ENCODE peak calls at places on chromosomes 4 and X, in seven cellular contexts. M is LoVo; D is HTR-8/SVneo; E is CD8-positive, alpha-beta memory T cell; T is AG10803; O is RPMI7951; A is mucosa of gallbladder. K is an unnamed sample.

GRCh38 chr4:26356067-26356466 is 35.3 kb downstream of the RBPJ start:
- DNase-seq in D (no peak), O (no peak), E (no peak), T (peak), A (no peak), M (no peak), K (no peak)

GRCh38 chr4:157290622-157291021 is 70.1 kb downstream of the GRIA2 start:
- DNase-seq in D (no peak), M (no peak), E (no peak), O (no peak), A (no peak), T (no peak), K (no peak)

GRCh38 chrX:129600981-129601424 is 53.8 kb downstream of the APLN start:
- DNase-seq in D (no peak), A (no peak), M (peak), T (peak), O (peak), E (no peak), K (no peak)

GRCh38 chr4:174318829-174319764 is 35.4 kb downstream of the CEP44 start:
- DNase-seq in E (no peak), T (peak), A (no peak), M (peak), D (no peak), O (peak), K (peak)

GRCh38 chr4:15792974-15793373 is 14.8 kb downstream of the CD38 start:
- DNase-seq in A (no peak), T (no peak), O (no peak), D (no peak), E (no peak), M (no peak), K (no peak)

GRCh38 chr4:138035781-138036258 is 206.3 kb downstream of the SLC7A11 start:
- DNase-seq in O (peak), E (no peak), D (peak), T (peak), A (no peak), M (peak), K (no peak)

GRCh38 chr4:118888666-118889312 is at the start of gene SYNPO2:
- DNase-seq in M (peak), T (peak), D (peak), E (peak), A (peak), O (peak), K (peak)

GRCh38 chrX:17563515-17563914 is 173.8 kb upstream of the SCML1 start:
- DNase-seq in D (no peak), O (peak), M (no peak), T (peak), A (no peak), E (no peak), K (no peak)

GRCh38 chrX:15816886-15817285 is 26.6 kb downstream of the ZRSR2 start:
- DNase-seq in M (no peak), D (no peak), E (peak), A (no peak), O (peak), T (peak), K (no peak)

GRCh38 chr4:3355266-3355748 is 62.5 kb downstream of the RGS12 start:
- DNase-seq in E (no peak), M (no peak), A (no peak), T (no peak), O (no peak), D (no peak), K (no peak)

GRCh38 chr4:187232201-187232600 is 508.5 kb upstream of the FAT1 start:
- DNase-seq in M (no peak), O (no peak), A (no peak), D (no peak), T (no peak), E (no peak), K (no peak)

GRCh38 chr4:78578674-78579430 is 27.3 kb downstream of the ANXA3 start:
- DNase-seq in D (no peak), A (no peak), T (no peak), O (no peak), M (no peak), E (no peak), K (no peak)

GRCh38 chr4:173212379-173212778 is 43.8 kb downstream of the GALNT7 start:
- DNase-seq in O (no peak), D (no peak), E (no peak), T (no peak), A (no peak), M (no peak), K (no peak)

GRCh38 chr4:86506591-86506990 is 87.5 kb upstream of the PTPN13 start:
- DNase-seq in A (no peak), O (peak), E (no peak), T (no peak), D (no peak), M (no peak), K (no peak)

GRCh38 chr4:12852338-12853307 is 631.5 kb downstream of the RAB28 start:
- DNase-seq in T (peak), E (no peak), A (no peak), O (peak), D (peak), M (peak), K (no peak)

GRCh38 chr4:183675625-183676024 is 16.5 kb downstream of the TRAPPC11 start:
- DNase-seq in O (no peak), M (no peak), A (no peak), D (no peak), T (peak), E (no peak), K (no peak)

GRCh38 chr4:8393593-8394038 is 46.9 kb downstream of the ACOX3 start:
- DNase-seq in M (peak), A (peak), O (peak), E (no peak), D (peak), T (peak), K (no peak)

GRCh38 chr4:73653695-73654106 is 33.5 kb upstream of the RASSF6 start:
- DNase-seq in A (no peak), T (peak), D (peak), E (no peak), O (peak), M (peak), K (peak)

GRCh38 chr4:121344128-121344527 is 36.7 kb downstream of the QRFPR start:
- DNase-seq in D (no peak), O (no peak), M (no peak), E (no peak), T (no peak), A (no peak), K (no peak)

K was measured in Caco-2.